ENCODE peak calls at places on chromosomes 6 and 20, in nine cellular contexts. H is choroid plexus epithelial cell, X is tibial nerve, T is ELF-1, Y is hepatocyte, L is A673, U is NB4, O is RKO, I is NCI-H345. Q is an unnamed sample.

GRCh38 chr6:16698988-16699868 is 62.0 kb downstream of the ATXN1 start:
- DNase-seq in H (peak), X (no peak), T (no peak), Y (peak), L (no peak), U (peak), O (no peak), I (no peak), Q (peak)

GRCh38 chr20:50338479-50339195 is 148.0 kb downstream of the CEBPB start:
- DNase-seq in H (peak), X (no peak), T (peak), Y (no peak), L (no peak), U (peak), O (no peak), I (no peak), Q (peak)

GRCh38 chr20:59678951-59679350 is 74.6 kb downstream of the PHACTR3 start:
- DNase-seq in H (no peak), X (no peak), T (no peak), Y (no peak), L (no peak), U (no peak), O (no peak), I (no peak), Q (no peak)

GRCh38 chr20:38874460-38875169 is 51.6 kb upstream of the FAM83D start:
- DNase-seq in H (no peak), X (no peak), T (no peak), Y (no peak), L (no peak), U (no peak), O (no peak), I (no peak), Q (no peak)

GRCh38 chr6:46390153-46390876 is 100.9 kb downstream of the RCAN2 start:
- DNase-seq in H (no peak), X (no peak), T (no peak), Y (no peak), L (no peak), U (no peak), O (no peak), I (no peak), Q (no peak)

GRCh38 chr6:33988121-33989015 is 157.5 kb downstream of the GRM4 start:
- DNase-seq in H (no peak), X (no peak), T (peak), Y (peak), L (no peak), U (no peak), O (no peak), I (peak), Q (no peak)

GRCh38 chr20:63017826-63018411 is 11.2 kb upstream of the BHLHE23 start:
- DNase-seq in H (no peak), X (no peak), T (no peak), Y (no peak), L (no peak), U (no peak), O (no peak), I (no peak), Q (no peak)

GRCh38 chr6:53436904-53437303 is 88.2 kb upstream of the ELOVL5 start:
- DNase-seq in H (peak), X (no peak), T (no peak), Y (peak), L (no peak), U (peak), O (no peak), I (no peak), Q (peak)

GRCh38 chr6:53979468-53980067 is 131.7 kb upstream of the MLIP start:
- DNase-seq in H (peak), X (no peak), T (no peak), Y (peak), L (peak), U (peak), O (peak), I (peak), Q (peak)

GRCh38 chr6:103910018-103910417 is 949.7 kb downstream of the HACE1 start:
- DNase-seq in H (no peak), X (no peak), T (no peak), Y (no peak), L (no peak), U (no peak), O (no peak), I (no peak), Q (no peak)

GRCh38 chr20:33236351-33236750 is 555 bp downstream of the BPIFA1 start:
- DNase-seq in H (no peak), X (no peak), T (no peak), Y (no peak), L (no peak), U (no peak), O (no peak), I (no peak), Q (no peak)

GRCh38 chr6:157236040-157236725 is 87.1 kb downstream of the TMEM242 start:
- DNase-seq in H (no peak), X (no peak), T (peak), Y (no peak), L (no peak), U (no peak), O (no peak), I (no peak), Q (no peak)

GRCh38 chr20:4060054-4060795 is 44.9 kb upstream of the RNF24 start:
- DNase-seq in H (no peak), X (no peak), T (no peak), Y (no peak), L (no peak), U (peak), O (no peak), I (no peak), Q (no peak)

GRCh38 chr20:35166242-35166830 is 5.5 kb upstream of the PROCR start:
- DNase-seq in H (peak), X (no peak), T (peak), Y (no peak), L (peak), U (peak), O (no peak), I (no peak), Q (no peak)

GRCh38 chr6:105921781-105922180 is 164.4 kb upstream of the PRDM1 start:
- DNase-seq in H (no peak), X (no peak), T (no peak), Y (no peak), L (no peak), U (no peak), O (no peak), I (no peak), Q (no peak)

GRCh38 chr20:41969656-41970055 is 351.5 kb upstream of the CHD6 start:
- DNase-seq in H (no peak), X (no peak), T (peak), Y (no peak), L (no peak), U (no peak), O (no peak), I (no peak), Q (no peak)

GRCh38 chr6:2765896-2766766 is 938 bp downstream of the WRNIP1 start:
- DNase-seq in H (peak), X (no peak), T (peak), Y (peak), L (peak), U (peak), O (peak), I (no peak), Q (peak)

GRCh38 chr6:46511320-46511719 is 20.1 kb upstream of the RCAN2 start:
- DNase-seq in H (no peak), X (no peak), T (no peak), Y (no peak), L (no peak), U (no peak), O (no peak), I (no peak), Q (no peak)

GRCh38 chr6:130307752-130308361 is 58.0 kb upstream of the TMEM200A start:
- DNase-seq in H (peak), X (no peak), T (no peak), Y (peak), L (no peak), U (no peak), O (no peak), I (no peak), Q (peak)

GRCh38 chr6:123962508-123962907 is 158.8 kb downstream of the NKAIN2 start:
- DNase-seq in H (no peak), X (no peak), T (no peak), Y (peak), L (no peak), U (no peak), O (no peak), I (peak), Q (no peak)

GRCh38 chr20:44052166-44052565 is 134.8 kb downstream of the JPH2 start:
- DNase-seq in H (no peak), X (no peak), T (no peak), Y (no peak), L (no peak), U (no peak), O (no peak), I (no peak), Q (no peak)

GRCh38 chr20:46063652-46064054 is 26.1 kb downstream of the NCOA5 start:
- DNase-seq in H (no peak), X (no peak), T (no peak), Y (no peak), L (no peak), U (no peak), O (no peak), I (no peak), Q (no peak)

GRCh38 chr6:70479236-70479635 is 65.9 kb downstream of the FAM135A start:
- DNase-seq in H (peak), X (no peak), T (peak), Y (peak), L (peak), U (no peak), O (no peak), I (peak), Q (peak)

GRCh38 chr20:17641520-17641964 is 40.5 kb downstream of the RRBP1 start:
- DNase-seq in H (no peak), X (no peak), T (no peak), Y (no peak), L (no peak), U (no peak), O (no peak), I (no peak), Q (no peak)

Q was measured in astrocyte of the spinal cord.